ENCODE peak calls at places on chromosome 2, in four cellular contexts. U, N, K and M are unnamed samples.

GRCh38 chr2:30768036-30768686 is 39.1 kb downstream of the CAPN13 start:
- DNase-seq in U (no peak), K (no peak), N (no peak), M (no peak)

GRCh38 chr2:26580751-26581150 is 60.4 kb downstream of the CIB4 start:
- DNase-seq in N (no peak), K (no peak), U (no peak), M (no peak)

GRCh38 chr2:233430091-233430490 is 75.8 kb downstream of the DGKD start:
- DNase-seq in U (no peak), N (no peak), K (no peak), M (no peak)

GRCh38 chr2:190765386-190766173 is 115.0 kb upstream of the GLS start:
- DNase-seq in K (peak), N (no peak), U (no peak), M (no peak)

GRCh38 chr2:220394433-220394832 is 767.0 kb downstream of the SLC4A3 start:
- DNase-seq in U (no peak), N (no peak), K (no peak), M (no peak)

GRCh38 chr2:127348421-127349000 is 39.3 kb downstream of the MAP3K2 start:
- DNase-seq in U (no peak), N (no peak), K (no peak), M (no peak)

GRCh38 chr2:11569636-11570035 is 35.8 kb downstream of the GREB1 start:
- DNase-seq in U (no peak), N (no peak), K (no peak), M (no peak)

GRCh38 chr2:62292190-62292589 is 96.3 kb downstream of the B3GNT2 start:
- DNase-seq in N (no peak), K (no peak), U (peak), M (no peak)

GRCh38 chr2:113117594-113118262 is 9.7 kb upstream of the IL1RN start:
- DNase-seq in U (no peak), N (peak), K (no peak), M (no peak)

GRCh38 chr2:160906878-160907277 is 253.3 kb upstream of the TANK start:
- DNase-seq in K (no peak), U (no peak), N (no peak), M (no peak)

GRCh38 chr2:1816414-1816911 is 72.1 kb upstream of the PXDN start:
- DNase-seq in U (no peak), K (no peak), N (no peak), M (no peak)

GRCh38 chr2:202187570-202187969 is 50.8 kb downstream of the SUMO1 start:
- DNase-seq in U (peak), K (peak), N (no peak), M (no peak)

GRCh38 chr2:101047075-101047766 is 45.1 kb downstream of the RPL31 start:
- DNase-seq in U (no peak), K (peak), N (no peak), M (no peak)

GRCh38 chr2:57080035-57080434 is 896.2 kb downstream of the CCDC85A start:
- DNase-seq in K (peak), N (no peak), U (no peak), M (peak)

GRCh38 chr2:126720647-126721046 is 64.7 kb downstream of the GYPC start:
- DNase-seq in K (no peak), U (no peak), N (no peak), M (no peak)

GRCh38 chr2:112881217-112882000 is 29.6 kb upstream of the IL37 start:
- DNase-seq in K (peak), U (peak), N (peak), M (no peak)

GRCh38 chr2:30476636-30477035 is 29.6 kb downstream of the LCLAT1 start:
- DNase-seq in U (no peak), K (no peak), N (no peak), M (no peak)

GRCh38 chr2:239291505-239292350 is 109.1 kb downstream of the HDAC4 start:
- DNase-seq in K (no peak), N (no peak), U (no peak), M (no peak)

GRCh38 chr2:239820836-239821693 is 204.1 kb downstream of the NDUFA10 start:
- DNase-seq in N (no peak), K (no peak), U (no peak), M (no peak)

GRCh38 chr2:39547811-39548719 is 111.0 kb upstream of the MAP4K3 start:
- DNase-seq in N (no peak), K (no peak), U (no peak), M (no peak)

GRCh38 chr2:121501554-121501953 is 29.1 kb upstream of the RNU4ATAC start:
- DNase-seq in K (no peak), U (no peak), N (no peak), M (no peak)

GRCh38 chr2:36322108-36322507 is 33.5 kb upstream of the CRIM1 start:
- DNase-seq in K (peak), N (no peak), U (peak), M (no peak)

GRCh38 chr2:37415128-37415817 is 70.8 kb downstream of the QPCT start:
- DNase-seq in U (no peak), N (peak), K (no peak), M (no peak)

GRCh38 chr2:133718688-133719201 is 150.5 kb upstream of the NCKAP5 start:
- DNase-seq in N (no peak), U (no peak), K (no peak), M (no peak)

GRCh38 chr2:220077488-220077887 is 450.1 kb downstream of the SLC4A3 start:
- DNase-seq in K (no peak), U (no peak), N (no peak), M (no peak)

GRCh38 chr2:8380026-8380425 is 301.8 kb upstream of the ID2 start:
- DNase-seq in N (no peak), U (no peak), K (no peak), M (no peak)

GRCh38 chr2:72289283-72289682 is 141.6 kb upstream of the CYP26B1 start:
- DNase-seq in N (no peak), U (no peak), K (no peak), M (no peak)

GRCh38 chr2:60553496-60553991 is at the start of gene BCL11A:
- DNase-seq in K (peak), U (peak), N (no peak), M (no peak)

GRCh38 chr2:30872797-30873196 is 65.6 kb upstream of the CAPN13 start:
- DNase-seq in K (no peak), N (no peak), U (no peak), M (no peak)

GRCh38 chr2:32641180-32641579 is 13.3 kb downstream of the TTC27 start:
- DNase-seq in U (no peak), N (no peak), K (no peak), M (no peak)

GRCh38 chr2:10254373-10255188 is 48.1 kb upstream of the HPCAL1 start:
- DNase-seq in N (peak), K (no peak), U (no peak), M (no peak)

DNA sequence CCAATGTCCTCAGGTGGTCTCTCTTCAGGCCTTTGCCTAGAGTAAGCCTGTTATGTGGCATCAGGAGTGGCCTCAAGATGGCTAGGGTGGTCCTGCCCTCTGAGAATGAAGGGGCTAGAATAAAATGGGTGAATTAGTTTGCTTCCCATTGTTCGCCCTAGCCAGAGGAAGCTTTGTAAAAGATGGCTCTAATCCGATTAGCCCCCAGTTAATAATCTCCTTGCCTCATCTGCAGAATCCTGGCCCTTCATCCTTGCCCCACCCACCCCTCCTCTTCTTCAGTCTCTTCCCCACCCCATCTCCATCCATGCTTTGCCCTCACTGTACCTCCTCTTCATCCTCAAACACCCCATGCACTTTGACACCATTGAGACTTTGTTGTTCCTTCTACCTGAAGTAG is 57.4 kb upstream of the LGALSL start:
- DNase-seq in N (no peak), U (no peak), K (no peak), M (no peak)
- H3K27ac ChIP-seq in N (no peak), U (no peak), K (no peak), M (no peak)

DNA sequence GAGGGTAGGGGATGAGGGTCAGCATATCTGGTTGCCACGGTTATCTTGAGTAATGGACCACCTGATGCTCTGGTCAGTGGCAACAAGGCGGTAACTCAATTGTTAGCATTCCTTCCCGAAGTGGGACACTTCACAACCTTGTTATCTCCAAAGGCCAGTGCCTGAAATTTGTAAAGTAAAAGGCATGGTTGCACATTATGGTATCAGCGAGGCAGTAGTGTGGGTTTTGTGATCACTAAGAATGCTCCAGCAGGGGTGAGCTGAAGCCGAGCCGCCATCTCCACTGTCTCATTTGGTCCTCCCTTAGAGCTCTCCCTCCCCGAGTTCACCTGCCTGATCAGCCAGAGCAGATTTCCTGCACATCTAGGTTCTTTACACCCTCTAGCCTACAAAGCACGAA is 50.5 kb upstream of the LGALSL start:
- DNase-seq in N (no peak), U (no peak), K (no peak), M (no peak)
- H3K4me3 ChIP-seq in N (no peak), U (no peak), K (no peak), M (no peak)

DNA sequence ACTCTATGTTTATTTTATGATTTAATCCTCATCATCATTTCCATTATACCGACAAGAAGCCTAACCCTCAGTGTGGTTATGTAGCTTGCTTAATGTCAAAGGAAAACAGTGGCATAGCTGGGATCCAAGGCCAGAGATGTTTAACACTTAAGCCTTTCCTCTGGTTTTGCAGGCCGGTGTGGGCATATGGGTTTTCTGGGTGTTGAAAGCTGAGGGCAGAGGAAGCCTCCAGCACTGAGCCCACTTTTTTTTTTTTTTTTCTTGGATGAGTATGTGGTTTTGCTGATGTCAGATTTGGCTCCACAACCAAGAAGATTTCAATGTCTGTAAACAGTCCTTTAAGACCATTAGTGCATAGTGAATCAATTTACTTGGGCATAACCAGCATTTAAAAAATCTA is 41.3 kb downstream of the LHCGR start:
- DNase-seq in U (no peak), K (no peak), N (no peak), M (no peak)
- TF ChIP-seq TCF7L2 in U (no peak), K (no peak), N (no peak), M (no peak)

DNA sequence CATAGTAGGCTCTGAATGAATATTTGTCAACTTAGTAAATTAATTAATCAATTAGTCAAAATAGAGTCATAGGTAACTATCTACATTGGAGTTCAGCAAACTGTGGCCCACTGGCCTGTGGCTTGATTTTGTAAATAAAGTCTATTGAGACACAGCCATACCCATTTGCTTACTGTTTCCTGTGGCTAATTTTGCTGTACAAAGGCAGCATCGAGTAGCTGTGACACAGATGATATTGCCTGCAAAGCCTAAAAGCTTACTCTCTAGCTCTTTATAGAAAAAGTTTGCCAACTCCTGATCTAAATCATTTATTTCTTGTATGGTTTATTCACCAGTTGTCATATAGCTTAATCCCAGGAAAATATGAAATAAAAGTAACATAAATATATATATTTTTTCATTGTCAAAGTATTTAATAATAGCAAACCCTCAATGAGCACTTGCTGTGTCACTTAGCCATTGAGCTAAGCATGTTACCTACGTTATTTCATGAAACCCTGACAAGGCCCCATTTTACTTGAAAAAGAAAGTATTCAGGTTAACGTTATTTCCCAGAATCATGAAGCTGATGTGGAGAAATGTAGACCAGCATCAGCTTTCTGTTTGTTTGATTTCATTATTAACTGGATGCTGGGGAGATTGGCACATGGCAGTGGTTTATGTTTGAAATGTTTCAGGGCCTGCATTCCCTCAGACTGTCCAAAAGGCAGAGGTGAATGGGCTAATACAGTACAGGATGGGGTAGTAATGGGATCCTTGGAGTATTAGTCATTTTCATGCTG is 69.6 kb downstream of the ICOS start:
- DNase-seq in U (no peak), K (no peak), N (no peak), M (no peak)
- H3K27ac ChIP-seq in U (no peak), K (no peak), N (no peak), M (no peak)

DNA sequence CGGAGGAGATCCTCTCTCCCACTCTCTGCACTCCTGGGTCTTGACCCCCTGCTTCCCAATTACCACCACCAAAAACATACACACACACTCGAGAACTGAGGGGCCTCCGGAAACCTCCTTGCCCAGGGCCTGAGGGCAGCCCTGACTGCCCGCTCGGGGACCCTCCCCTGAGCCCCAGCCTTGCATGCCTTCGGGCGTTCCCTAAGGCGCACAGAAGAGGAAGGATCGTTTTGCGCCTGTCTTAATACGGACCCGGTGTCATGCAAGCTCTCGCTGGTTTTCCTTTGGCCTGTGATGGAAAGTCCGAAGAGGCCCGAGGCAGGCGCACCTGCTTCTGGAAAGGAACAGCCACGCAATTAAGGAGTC is 19.8 kb downstream of the POU3F3 start:
- DNase-seq in K (no peak), N (no peak), U (no peak), M (no peak)
- H3K4me3 ChIP-seq in K (no peak), N (no peak), U (no peak), M (peak)

DNA sequence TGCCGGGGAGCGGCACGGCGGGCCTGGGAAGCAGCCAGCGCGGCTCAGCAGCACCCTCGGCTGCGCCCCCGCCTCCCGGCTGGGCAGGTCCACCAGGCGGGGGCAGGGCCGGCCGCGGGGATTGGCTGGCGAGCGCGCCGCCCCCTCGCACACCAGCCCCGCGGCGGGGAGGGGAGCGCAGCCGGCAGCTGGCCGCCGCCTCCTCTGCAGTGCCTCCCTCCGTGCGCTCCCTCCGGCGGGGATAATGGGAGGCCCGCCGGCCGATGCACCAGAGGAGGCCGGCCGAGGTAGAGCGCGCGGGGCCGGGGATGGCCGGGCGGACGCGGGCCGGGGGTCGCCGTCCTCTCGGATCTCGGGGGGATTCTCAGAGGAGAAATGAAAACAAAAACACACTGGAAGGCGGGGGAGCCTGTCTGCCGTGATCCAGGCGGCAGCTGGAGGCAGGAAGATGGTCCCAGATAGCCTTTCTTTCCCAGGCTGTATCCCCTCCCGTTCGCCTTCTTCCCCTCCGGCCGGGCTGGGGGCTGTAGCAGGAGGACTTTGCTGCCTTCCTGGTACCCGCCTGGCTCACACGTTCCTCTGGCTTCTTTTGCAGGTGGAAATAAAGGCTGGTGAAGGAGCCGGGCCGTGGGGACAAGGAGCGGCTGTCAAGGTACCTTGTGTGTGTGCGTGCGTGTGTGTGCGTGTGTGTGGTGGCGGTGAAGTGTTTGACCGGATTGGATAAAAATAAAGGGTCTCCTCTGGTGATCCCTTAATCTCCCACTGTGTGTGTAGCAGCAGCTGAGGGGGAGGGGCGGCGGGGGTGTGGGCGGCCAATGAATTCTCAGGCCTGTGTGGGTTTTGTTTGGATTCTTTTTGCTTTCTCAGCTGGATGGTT is 18.0 kb downstream of the TET3 start:
- DNase-seq in U (peak), K (no peak), N (peak), M (no peak)
- TF ChIP-seq TCF7L2 in U (no peak), K (no peak), N (no peak), M (no peak)